ENCODE peak calls at places on chromosomes 7 and 10, in five cellular contexts. R is GM12878, W is HepG2, F is prostate gland, H is K562. O is an unnamed sample.

GRCh38 chr10:122164028-122164601 is 107.0 kb upstream of the BTBD16 start:
- DNase-seq in W (no peak), F (no peak), H (no peak), R (no peak), O (no peak)

GRCh38 chr10:4651404-4652037 is 174.5 kb upstream of the AKR1E2 start:
- DNase-seq in H (no peak), F (no peak), W (no peak), R (no peak), O (no peak)

GRCh38 chr7:107398161-107398560 is 71.7 kb upstream of the GPR22 start:
- DNase-seq in F (no peak), R (no peak), H (no peak), W (no peak), O (no peak)

GRCh38 chr10:10605551-10606081 is 412.1 kb upstream of the CELF2 start:
- DNase-seq in R (no peak), W (no peak), F (peak), H (no peak), O (no peak)

GRCh38 chr7:107972075-107972482 is 30.9 kb downstream of the LAMB1 start:
- DNase-seq in F (no peak), W (peak), H (peak), R (no peak), O (no peak)

GRCh38 chr7:100428967-100429636 is 529 bp upstream of the MEPCE start:
- DNase-seq in F (peak), R (peak), H (peak), W (peak), O (peak)

GRCh38 chr7:121544726-121545125 is 148.6 kb upstream of the FAM3C start:
- DNase-seq in F (peak), W (peak), R (no peak), H (no peak), O (no peak)

GRCh38 chr7:91247497-91247896 is 16.7 kb upstream of the FZD1 start:
- DNase-seq in W (no peak), R (no peak), F (no peak), H (peak), O (no peak)

GRCh38 chr7:55066479-55066878 is 47.7 kb downstream of the EGFR start:
- DNase-seq in H (no peak), F (no peak), R (no peak), W (peak), O (no peak)

GRCh38 chr10:132539431-132539839 is 1.8 kb downstream of the INPP5A start:
- DNase-seq in W (no peak), F (peak), R (no peak), H (no peak), O (no peak)

DNA sequence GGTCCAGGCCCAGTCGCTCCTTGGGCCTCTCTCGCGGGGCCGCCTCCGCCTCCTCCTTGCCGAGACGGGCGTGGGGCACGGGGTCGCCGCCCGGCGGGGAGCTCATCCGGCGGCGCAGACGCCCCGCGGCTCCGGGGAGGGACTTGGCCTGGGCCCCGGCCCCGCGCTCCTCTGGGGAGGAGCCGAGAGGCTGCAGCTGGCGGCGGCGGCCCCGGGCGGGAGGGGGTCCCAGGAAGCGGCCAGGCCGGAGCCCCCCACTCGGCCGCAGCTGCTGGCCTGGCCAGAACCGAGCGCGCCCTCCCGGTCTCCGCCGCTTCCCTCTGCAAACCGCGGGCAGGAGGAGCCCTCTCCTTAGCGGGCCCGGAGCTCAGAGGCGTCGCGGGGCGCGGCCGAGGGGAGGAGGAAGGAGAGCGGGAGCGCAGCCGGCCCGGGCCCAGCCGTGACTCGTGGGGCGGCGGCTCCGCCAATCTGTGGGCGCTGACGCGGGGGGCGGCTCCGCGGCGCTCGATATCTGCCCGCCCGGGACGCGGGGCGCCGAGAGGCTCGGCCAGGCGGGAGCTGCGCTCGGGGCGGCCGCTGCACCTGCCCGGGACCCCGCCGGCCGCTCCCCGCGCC is at the start of gene FAM20C:
- DNase-seq in F (peak), R (no peak), W (no peak), H (peak), O (no peak)
- TF ChIP-seq POLR2AphosphoS5 in F (peak), R (no peak), W (peak), H (no peak), O (no peak)

GRCh38 chr7:16564909-16565426 is 38.3 kb downstream of the LRRC72 start:
- DNase-seq in H (peak), F (no peak), R (peak), W (peak), O (no peak)
- TF ChIP-seq POLR2A in H (no peak), F (no peak), R (no peak), W (no peak), O (no peak)

GRCh38 chr7:134730359-134730758 is 49.1 kb upstream of the CALD1 start:
- DNase-seq in H (no peak), R (no peak), F (no peak), W (no peak), O (no peak)
- TF ChIP-seq POLR2AphosphoS5 in H (no peak), R (no peak), F (no peak), W (no peak), O (no peak)

GRCh38 chr10:17435898-17436297 is 18.5 kb downstream of the ST8SIA6 start:
- DNase-seq in F (no peak), W (no peak), R (no peak), H (no peak), O (no peak)

GRCh38 chr10:17432738-17433137 is 21.7 kb downstream of the ST8SIA6 start:
- DNase-seq in R (no peak), W (no peak), H (no peak), F (no peak), O (no peak)

GRCh38 chr10:17438583-17438982 is 15.8 kb downstream of the ST8SIA6 start:
- DNase-seq in R (no peak), W (no peak), F (no peak), H (no peak), O (no peak)

GRCh38 chr10:17431871-17432311 is 22.5 kb downstream of the ST8SIA6 start:
- DNase-seq in F (no peak), W (no peak), R (no peak), H (no peak), O (no peak)

DNA sequence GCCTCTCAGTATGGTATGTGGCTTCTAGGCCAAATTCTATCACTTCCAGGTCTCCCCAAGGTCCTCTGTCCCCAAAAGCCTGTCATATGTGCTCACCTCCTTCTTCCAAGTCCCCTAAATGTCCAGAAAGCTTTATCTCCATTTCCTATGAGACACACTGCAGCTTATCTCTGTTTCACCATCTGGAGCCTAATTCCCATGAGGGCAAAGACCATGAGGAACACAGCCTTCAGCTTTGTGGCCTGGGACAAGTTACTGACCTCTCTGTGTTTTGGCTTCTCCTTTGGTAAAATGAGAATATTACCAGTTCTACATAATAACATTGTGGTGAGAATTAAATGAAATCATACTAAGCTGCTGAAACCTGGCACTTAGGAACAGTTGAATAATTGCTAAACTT is 19.2 kb downstream of the ST8SIA6 start:
- DNase-seq in R (no peak), W (no peak), F (no peak), H (peak), O (no peak)
- TF ChIP-seq POLR2A in R (no peak), W (no peak), F (no peak), H (no peak), O (no peak)

GRCh38 chr7:98365863-98366561 is 34.9 kb downstream of the BAIAP2L1 start:
- DNase-seq in W (no peak), R (no peak), H (peak), F (no peak), O (no peak)
- TF ChIP-seq POLR2AphosphoS5 in W (no peak), R (no peak), H (no peak), F (no peak), O (no peak)

DNA sequence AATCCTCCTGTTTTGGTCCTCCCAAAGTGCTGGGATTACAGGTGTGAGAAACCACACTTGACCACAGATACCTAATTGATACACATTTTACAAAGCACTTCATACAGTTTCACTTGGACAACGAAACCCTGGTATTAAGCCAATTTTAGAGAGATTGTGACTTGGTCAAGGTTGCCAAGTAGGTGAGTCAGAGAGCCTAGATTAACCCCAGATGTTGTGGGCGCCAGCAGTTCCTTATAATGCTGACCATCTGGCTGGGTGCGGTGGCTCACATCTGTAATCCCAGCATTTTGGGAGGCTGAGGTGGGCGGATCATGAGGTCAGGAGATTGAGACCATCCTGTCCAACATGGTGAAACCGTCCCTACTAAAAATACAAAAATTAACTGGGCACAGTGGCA is 4.9 kb upstream of the PHKG1 start:
- DNase-seq in H (peak), W (no peak), R (no peak), F (no peak), O (no peak)
- TF ChIP-seq POLR2A in H (peak), W (no peak), R (peak), F (no peak), O (peak)